ENCODE peak calls at places on chromosome 1, in eight cellular contexts. O is fibroblast of the aortic adventitia, B is GM23338, P is brain microvascular endothelial cell, L is AG04450, Q is sigmoid colon, F is epithelial cell of esophagus, H is cardiac muscle cell. U is an unnamed sample.

GRCh38 chr1:70071597-70071996 is 133.8 kb downstream of the LRRC40 start:
- DNase-seq in F (no peak), H (peak), B (no peak), L (peak), O (peak), Q (no peak), P (no peak), U (no peak)

GRCh38 chr1:156319664-156320063 is 18.4 kb downstream of the CCT3 start:
- DNase-seq in Q (no peak), P (peak), L (no peak), F (peak), H (peak), B (peak), O (peak), U (no peak)

GRCh38 chr1:91979383-91979782 is 30.2 kb downstream of the BRDT start:
- DNase-seq in O (no peak), B (no peak), Q (no peak), P (no peak), L (no peak), F (no peak), H (no peak), U (no peak)

GRCh38 chr1:203028784-203029553 is 2.7 kb downstream of the PPFIA4 start:
- DNase-seq in L (no peak), P (no peak), H (no peak), O (no peak), F (no peak), B (no peak), Q (no peak), U (no peak)

GRCh38 chr1:211260161-211261107 is 1.3 kb downstream of the RCOR3 start:
- DNase-seq in L (no peak), O (peak), P (peak), Q (peak), F (peak), B (peak), H (peak), U (peak)

GRCh38 chr1:229027622-229028182 is 243.2 kb upstream of the RAB4A start:
- DNase-seq in Q (peak), L (no peak), P (peak), O (peak), F (peak), B (peak), H (peak), U (no peak)

GRCh38 chr1:167450843-167451242 is 67.5 kb downstream of the CD247 start:
- DNase-seq in O (no peak), L (no peak), B (no peak), H (no peak), F (no peak), Q (peak), P (no peak), U (no peak)

GRCh38 chr1:203690730-203691129 is 64.1 kb downstream of the ATP2B4 start:
- DNase-seq in B (peak), Q (no peak), H (no peak), F (no peak), P (no peak), O (no peak), L (no peak), U (no peak)

DNA sequence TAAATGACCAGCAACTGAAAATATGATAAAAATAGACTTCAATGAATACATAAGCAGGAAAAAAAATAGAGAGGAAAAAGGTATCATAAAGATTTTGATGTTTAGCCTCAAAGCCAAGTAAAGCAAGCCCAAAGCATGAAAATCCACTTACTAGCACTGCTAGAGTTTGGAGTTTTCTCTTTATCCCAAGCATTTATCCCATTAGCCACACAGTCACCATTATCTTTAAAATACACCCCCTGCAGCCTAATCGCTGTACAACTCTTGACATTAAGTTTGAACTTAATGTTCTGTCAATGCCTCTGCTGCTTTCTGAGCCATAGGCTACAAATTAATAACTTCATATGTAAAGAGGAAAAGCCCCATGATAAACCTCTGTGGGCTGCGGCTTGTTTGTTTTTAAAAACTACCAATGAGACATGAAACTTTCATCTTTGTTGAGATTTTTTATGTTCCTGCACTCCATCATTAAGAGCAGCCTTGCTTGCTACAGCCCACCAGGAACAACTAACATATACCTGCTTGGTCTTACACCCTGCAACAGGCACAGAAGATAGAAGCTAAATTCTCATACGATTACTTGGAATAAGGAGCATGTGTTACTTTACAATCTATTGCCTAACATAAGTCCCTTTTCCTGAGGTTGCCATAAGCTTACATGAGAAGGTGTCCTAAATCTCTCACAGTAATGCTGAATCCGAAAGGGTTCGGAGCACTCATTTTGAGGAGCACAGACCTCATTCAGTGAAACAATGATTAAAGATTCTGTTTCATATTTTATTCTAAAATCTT is 202.4 kb downstream of the SMYD3 start:
- DNase-seq in F (no peak), O (no peak), H (no peak), B (no peak), Q (no peak), L (no peak), P (no peak), U (no peak)
- TF ChIP-seq CTCF in F (no peak), O (no peak), H (no peak), B (no peak), Q (no peak), L (no peak), P (no peak), U (no peak)

DNA sequence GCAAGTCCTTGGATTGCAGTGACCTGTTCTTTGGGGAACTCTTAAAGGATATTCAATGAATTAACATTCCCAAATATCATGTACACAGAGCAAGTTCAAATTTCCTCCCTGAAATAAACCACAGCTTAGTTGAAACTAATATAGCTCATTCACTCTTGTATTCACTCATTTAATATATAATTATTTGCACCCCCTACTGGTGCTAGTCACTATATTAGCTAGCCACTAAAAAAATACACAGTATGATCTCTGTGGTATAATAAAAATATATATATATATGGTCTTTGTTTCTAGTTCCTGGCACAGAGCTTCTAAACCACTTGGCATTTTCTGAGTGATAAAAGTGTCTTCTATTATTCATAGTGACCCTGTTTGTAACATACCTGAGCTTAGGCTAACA is 177.3 kb upstream of the LYPLAL1 start:
- DNase-seq in H (no peak), L (no peak), Q (no peak), F (peak), B (no peak), P (no peak), O (peak), U (no peak)
- TF ChIP-seq CTCF in H (peak), L (no peak), Q (no peak), F (peak), B (no peak), P (no peak), O (no peak), U (no peak)

GRCh38 chr1:151165738-151166505 is at the start of the genes LYSMD1 and SCNM1:
- DNase-seq in O (peak), P (peak), L (peak), F (peak), H (peak), B (peak), Q (peak), U (peak)
- TF ChIP-seq CTCF in O (no peak), P (no peak), L (no peak), F (no peak), H (no peak), B (no peak), Q (no peak), U (no peak)

DNA sequence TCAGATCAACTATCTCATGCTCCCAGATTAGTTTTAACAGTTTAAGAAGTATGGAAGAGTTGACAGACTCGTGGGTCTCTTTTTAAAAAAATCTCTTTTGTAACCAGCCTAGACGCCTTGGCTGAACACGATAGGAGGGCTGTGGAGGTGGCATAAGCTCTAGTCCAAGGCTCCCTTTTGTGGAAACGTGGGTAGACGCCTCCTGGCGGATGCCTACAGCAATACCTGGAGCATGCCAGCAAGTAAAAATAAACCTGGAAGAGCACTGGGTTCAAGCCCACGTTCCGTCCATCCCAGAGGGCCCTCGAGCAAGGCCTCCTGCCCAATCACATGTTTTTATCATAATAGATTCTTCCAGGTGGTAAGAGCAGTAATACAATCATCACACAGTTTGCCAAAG is 87.9 kb downstream of the RGS7 start:
- DNase-seq in F (no peak), B (peak), L (no peak), O (no peak), P (no peak), Q (no peak), H (no peak), U (no peak)
- TF ChIP-seq CTCF in F (no peak), B (peak), L (no peak), O (no peak), P (peak), Q (no peak), H (no peak), U (peak)

GRCh38 chr1:84539972-84540371 is 33.6 kb upstream of the GNG5 start:
- DNase-seq in P (peak), B (no peak), H (no peak), L (no peak), F (peak), Q (no peak), O (peak), U (no peak)

GRCh38 chr1:84540759-84541158 is 33.5 kb downstream of the CTBS start:
- DNase-seq in L (no peak), P (no peak), O (peak), B (no peak), H (no peak), Q (no peak), F (no peak), U (no peak)

GRCh38 chr1:84538599-84538998 is 32.2 kb upstream of the GNG5 start:
- DNase-seq in Q (no peak), H (no peak), B (no peak), F (no peak), O (no peak), P (no peak), L (no peak), U (no peak)

GRCh38 chr1:84541679-84542078 is 32.6 kb downstream of the CTBS start:
- DNase-seq in F (peak), B (peak), H (no peak), Q (no peak), O (no peak), L (no peak), P (no peak), U (no peak)
- TF ChIP-seq CTCF in F (peak), B (peak), H (no peak), Q (no peak), O (no peak), L (no peak), P (no peak), U (peak)

GRCh38 chr1:152107289-152107983 is 7.8 kb downstream of the TCHH start:
- DNase-seq in H (no peak), O (no peak), F (peak), Q (no peak), B (peak), L (no peak), P (no peak), U (no peak)

GRCh38 chr1:152109998-152110294 is 5.3 kb downstream of the TCHH start:
- DNase-seq in L (no peak), P (no peak), F (no peak), H (no peak), B (peak), O (no peak), Q (no peak), U (no peak)

GRCh38 chr1:152108899-152109222 is 6.4 kb downstream of the TCHH start:
- DNase-seq in P (no peak), H (no peak), F (peak), L (no peak), O (no peak), B (peak), Q (no peak), U (no peak)

GRCh38 chr1:152109231-152109997 is 5.8 kb downstream of the TCHH start:
- DNase-seq in H (no peak), Q (no peak), B (peak), P (no peak), F (peak), O (peak), L (no peak), U (no peak)

DNA sequence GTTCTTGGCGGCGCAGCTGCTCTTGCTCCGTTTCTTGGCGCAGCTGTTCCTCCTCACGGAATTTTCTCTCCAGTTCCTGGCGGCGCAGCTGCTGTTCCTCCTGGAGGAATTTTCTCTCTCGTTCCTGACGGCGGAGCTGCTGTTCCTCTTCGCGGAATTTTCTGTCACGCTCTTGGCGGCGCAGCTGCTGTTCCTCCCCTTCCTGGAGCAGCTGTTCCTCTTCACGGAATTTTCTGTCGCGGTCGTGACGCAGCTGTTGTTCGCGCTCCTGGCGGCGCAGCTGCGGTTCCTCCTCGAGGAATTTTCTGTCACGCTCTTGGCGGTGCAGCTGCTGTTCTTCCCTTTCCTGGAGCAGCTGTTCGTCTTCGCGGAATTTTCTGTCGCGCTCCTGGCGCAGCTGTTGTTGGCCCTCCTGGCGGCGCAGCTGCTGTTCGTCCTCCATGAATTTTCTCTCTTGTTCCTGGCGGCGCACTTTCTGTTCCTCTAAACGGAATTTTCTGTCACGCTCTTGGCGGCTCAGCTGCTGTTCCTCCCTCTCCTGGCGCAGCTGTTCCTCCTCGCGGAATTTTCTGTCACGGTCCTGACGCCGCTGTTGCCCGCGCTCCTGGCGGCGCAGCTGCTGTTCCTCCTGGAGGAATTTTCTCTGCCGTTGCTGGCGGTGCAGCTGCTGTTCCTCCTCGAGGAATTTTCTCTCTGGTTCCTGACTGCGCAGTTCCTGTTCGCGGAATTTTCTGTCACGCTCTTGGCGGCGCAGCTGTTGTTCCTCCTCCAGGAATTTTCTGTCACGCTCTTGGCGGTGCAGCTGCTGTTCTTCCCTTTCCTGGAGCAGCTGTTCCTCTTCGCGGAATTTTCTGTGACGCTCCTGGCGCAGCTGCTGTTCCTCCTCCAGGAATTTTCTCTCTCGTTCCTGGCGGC is 7.0 kb downstream of the TCHH start:
- DNase-seq in H (peak), O (peak), L (no peak), Q (no peak), P (no peak), B (peak), F (peak), U (no peak)
- TF ChIP-seq CTCF in H (no peak), O (no peak), L (no peak), Q (no peak), P (peak), B (peak), F (no peak), U (no peak)

GRCh38 chr1:201192478-201192804 is 1.8 kb downstream of the IGFN1 start:
- DNase-seq in H (peak), P (no peak), O (peak), B (no peak), Q (no peak), L (no peak), F (no peak), U (no peak)
- TF ChIP-seq CTCF in H (no peak), P (no peak), O (no peak), B (no peak), Q (no peak), L (no peak), F (no peak), U (no peak)

DNA sequence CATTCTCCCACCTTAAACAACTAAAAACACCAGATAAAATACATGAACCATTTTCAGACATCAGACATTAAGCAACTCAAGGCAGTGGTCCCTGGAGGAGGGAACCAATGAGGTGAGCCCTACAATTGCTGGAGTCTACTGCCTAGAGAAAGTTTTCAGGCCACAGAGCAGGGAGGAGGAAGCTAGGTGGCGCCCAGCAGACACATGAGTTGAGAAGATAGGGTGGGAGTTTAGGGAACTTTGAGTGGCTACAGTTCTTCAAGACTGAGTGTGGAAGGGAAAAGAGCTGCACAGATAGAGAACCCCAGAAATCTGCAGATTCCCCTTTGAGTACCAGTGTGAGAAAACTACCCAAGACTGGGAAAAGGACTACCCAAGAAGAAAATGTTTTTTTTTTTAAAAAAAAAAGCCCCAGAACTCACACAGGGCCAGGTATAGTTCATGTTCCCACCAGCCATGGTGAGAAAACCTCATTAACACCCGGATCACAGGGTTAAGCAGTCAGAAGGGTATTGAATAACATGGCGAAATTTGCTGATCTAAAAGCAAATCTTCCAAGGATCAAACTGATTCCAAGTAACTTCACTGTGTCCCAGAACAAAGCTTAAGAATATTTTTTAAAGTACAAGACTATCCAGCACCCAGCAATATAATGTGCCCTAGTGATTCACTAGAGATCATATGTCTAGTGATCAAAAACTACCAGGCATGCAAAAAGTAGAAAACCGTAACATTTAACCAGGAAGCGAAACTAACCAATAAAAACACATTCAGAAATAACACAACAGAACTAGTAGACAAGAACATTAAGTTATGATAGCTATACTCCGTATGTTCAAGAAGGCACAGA is 12.0 kb downstream of the ALDH9A1 start:
- DNase-seq in O (no peak), L (no peak), F (no peak), P (no peak), H (no peak), B (peak), Q (no peak), U (peak)
- TF ChIP-seq CTCF in O (no peak), L (no peak), F (no peak), P (peak), H (peak), B (peak), Q (no peak), U (peak)

DNA sequence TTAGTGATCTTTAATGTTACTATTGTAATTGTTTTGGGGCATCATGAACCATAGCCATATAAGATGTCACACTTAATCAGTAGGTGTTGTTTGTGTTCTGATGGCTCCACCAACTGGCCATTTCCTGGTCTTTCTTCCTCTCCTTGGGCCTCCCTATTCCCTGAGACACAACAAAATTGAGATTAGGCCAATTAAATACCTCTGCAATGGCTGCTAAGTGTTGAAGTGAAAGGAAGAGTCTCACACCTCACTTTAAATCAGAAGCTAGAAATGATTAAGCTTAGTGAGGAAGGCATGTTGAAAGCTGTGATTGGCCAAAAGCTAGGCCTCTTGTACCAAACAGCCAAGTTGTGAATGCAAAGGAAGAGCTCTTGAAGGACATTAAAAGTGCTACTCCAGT is 30.7 kb downstream of the PPP2R5A start:
- DNase-seq in L (no peak), H (peak), O (peak), Q (no peak), F (peak), P (peak), B (peak), U (no peak)
- TF ChIP-seq CTCF in L (peak), H (peak), O (peak), Q (no peak), F (peak), P (peak), B (peak), U (peak)